ENCODE peak calls at places on chromosome 14, in four cellular contexts. One of them, this sample, is unnamed.
A peak's percentile ranks its signal among the peaks of the same experiment; 100 is the strongest.

GRCh38 chr14:102323102-102323501 is 3.6 kb downstream of the ZNF839 start:
- DNase-seq in HepG2: peak; percentile 71
- DNase-seq in K562: no peak
- DNase-seq in GM12878: no peak
- DNase-seq in this sample: peak; percentile 52

GRCh38 chr14:94117856-94118255 is 7.3 kb downstream of the IFI27 start:
- DNase-seq in K562: no peak
- DNase-seq in HepG2: no peak
- DNase-seq in GM12878: no peak
- DNase-seq in this sample: no peak

GRCh38 chr14:57760891-57761290 is 105.0 kb downstream of the SLC35F4 start:
- DNase-seq in K562: no peak
- DNase-seq in GM12878: no peak
- DNase-seq in HepG2: no peak
- DNase-seq in this sample: no peak

GRCh38 chr14:22168092-22168955 is 420.7 kb downstream of the DAD1 start:
- DNase-seq in GM12878: no peak
- DNase-seq in K562: no peak
- DNase-seq in HepG2: peak; percentile 29
- DNase-seq in this sample: no peak

GRCh38 chr14:73242274-73242960 is 5.1 kb downstream of the PAPLN start:
- DNase-seq in K562: no peak
- DNase-seq in GM12878: peak; percentile 42
- DNase-seq in HepG2: no peak
- DNase-seq in this sample: no peak

GRCh38 chr14:52315355-52315718 is 1.2 kb downstream of the PTGER2 start:
- DNase-seq in GM12878: no peak
- DNase-seq in K562: no peak
- DNase-seq in HepG2: no peak
- DNase-seq in this sample: no peak

GRCh38 chr14:54676822-54677708 is 110.1 kb downstream of the SAMD4A start:
- DNase-seq in HepG2: no peak
- DNase-seq in K562: no peak
- DNase-seq in GM12878: no peak
- DNase-seq in this sample: peak; percentile 28

GRCh38 chr14:38203929-38204716 is 3.6 kb upstream of the SSTR1 start:
- DNase-seq in HepG2: no peak
- DNase-seq in GM12878: no peak
- DNase-seq in K562: no peak
- DNase-seq in this sample: no peak

GRCh38 chr14:94310248-94310647 is 12.9 kb downstream of the SERPINA6 start:
- DNase-seq in HepG2: no peak
- DNase-seq in K562: no peak
- DNase-seq in GM12878: no peak
- DNase-seq in this sample: no peak

GRCh38 chr14:57831981-57832380 is 33.9 kb downstream of the SLC35F4 start:
- DNase-seq in HepG2: no peak
- DNase-seq in GM12878: no peak
- DNase-seq in K562: no peak
- DNase-seq in this sample: peak; percentile 42

DNA sequence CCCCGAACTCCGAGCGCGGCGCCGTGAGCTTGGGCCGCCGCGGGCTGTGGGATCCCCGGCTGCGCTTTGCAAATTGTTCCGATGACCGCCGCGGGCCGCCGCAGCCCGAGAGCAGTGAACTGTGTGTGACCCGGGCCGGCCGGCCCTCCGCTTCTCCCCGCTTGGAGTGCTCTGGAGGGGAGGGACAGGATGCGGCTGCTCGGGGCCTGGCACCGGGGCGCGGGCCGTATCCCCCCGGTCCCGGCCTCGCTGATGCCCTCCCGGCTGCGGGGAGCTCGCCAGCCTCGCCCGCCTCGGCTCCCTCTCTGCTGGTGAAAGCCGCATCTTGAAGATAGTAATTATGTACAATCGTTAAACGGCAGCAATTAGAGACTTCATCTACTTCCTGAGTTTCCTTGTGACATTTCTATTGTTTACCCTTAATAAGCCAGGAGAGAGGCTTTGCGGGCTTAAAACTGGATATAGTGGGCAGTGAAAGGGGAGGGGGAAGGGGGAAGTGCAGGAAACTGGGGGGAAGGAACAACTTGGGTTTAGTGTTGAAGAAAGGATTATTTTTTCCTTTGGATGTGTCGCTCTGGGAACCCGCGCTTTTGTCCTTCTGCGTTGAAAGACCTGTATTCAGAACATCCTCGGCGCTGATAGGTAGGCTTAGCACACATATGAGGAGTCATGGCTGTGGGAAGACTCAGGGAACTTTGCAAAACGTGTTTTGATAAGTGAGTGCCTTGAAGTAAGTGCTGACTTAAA is 1.2 kb downstream of the PELI2 start:
- DNase-seq in HepG2: no peak
- DNase-seq in K562: no peak
- DNase-seq in GM12878: no peak
- DNase-seq in this sample: peak; percentile 50
- TF ChIP-seq CBFB in HepG2: no peak
- TF ChIP-seq CBFB in K562: no peak
- TF ChIP-seq CBFB in GM12878: no peak
- TF ChIP-seq CBFB in this sample: no peak

DNA sequence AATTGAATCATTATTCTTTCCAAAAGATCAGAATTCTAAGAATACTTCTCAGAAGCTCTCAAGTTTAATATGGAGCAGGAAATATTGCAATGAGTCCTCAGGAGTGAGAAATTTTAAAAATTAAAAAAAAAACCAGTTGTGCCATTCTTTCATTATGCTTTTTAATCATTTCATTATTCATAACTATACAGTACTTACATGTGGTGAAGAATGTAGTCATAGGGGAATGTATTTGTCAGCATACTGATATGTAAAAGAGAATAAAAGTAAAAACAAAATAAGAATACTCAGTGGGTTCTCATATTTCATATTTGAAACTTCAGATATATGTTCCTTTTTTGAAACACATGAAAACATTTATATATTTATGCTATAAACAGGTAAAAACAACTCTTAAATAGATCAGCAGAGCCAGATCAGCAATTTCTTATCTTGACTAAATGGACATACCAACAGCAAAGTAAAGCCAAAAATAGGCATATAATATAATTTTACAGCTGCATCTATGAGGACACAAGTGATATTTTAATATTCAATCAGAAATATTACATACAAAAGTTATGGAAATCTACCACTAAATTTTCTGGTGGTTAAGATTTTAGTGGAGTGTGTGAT is 19.9 kb upstream of the MBIP start:
- DNase-seq in HepG2: no peak
- DNase-seq in K562: no peak
- DNase-seq in GM12878: no peak
- DNase-seq in this sample: no peak
- TF ChIP-seq CBFB in HepG2: no peak
- TF ChIP-seq CBFB in K562: no peak
- TF ChIP-seq CBFB in GM12878: no peak
- TF ChIP-seq CBFB in this sample: no peak

DNA sequence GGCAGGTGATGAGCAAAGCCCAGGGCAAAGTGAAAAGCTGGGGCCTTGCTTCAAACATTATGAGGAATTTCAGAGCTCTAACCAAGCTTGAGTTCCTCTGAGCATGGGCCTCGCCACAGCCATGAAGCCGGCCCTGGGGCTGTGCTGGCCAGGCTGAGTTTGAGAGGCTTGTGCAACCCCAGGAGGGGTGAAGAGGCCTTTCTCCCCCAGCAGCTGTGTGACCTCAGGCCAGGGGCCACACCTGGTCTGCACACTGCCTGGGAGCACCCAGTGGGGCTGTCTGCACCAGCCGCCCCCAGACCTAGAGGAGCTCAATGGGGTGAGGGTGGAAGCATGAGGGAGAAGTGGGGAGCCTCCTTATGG is 204.9 kb upstream of the C14orf180 start:
- DNase-seq in GM12878: no peak
- DNase-seq in K562: no peak
- DNase-seq in HepG2: no peak
- DNase-seq in this sample: no peak
- TF ChIP-seq CBFB in GM12878: no peak
- TF ChIP-seq CBFB in K562: no peak
- TF ChIP-seq CBFB in HepG2: no peak
- TF ChIP-seq CBFB in this sample: no peak

DNA sequence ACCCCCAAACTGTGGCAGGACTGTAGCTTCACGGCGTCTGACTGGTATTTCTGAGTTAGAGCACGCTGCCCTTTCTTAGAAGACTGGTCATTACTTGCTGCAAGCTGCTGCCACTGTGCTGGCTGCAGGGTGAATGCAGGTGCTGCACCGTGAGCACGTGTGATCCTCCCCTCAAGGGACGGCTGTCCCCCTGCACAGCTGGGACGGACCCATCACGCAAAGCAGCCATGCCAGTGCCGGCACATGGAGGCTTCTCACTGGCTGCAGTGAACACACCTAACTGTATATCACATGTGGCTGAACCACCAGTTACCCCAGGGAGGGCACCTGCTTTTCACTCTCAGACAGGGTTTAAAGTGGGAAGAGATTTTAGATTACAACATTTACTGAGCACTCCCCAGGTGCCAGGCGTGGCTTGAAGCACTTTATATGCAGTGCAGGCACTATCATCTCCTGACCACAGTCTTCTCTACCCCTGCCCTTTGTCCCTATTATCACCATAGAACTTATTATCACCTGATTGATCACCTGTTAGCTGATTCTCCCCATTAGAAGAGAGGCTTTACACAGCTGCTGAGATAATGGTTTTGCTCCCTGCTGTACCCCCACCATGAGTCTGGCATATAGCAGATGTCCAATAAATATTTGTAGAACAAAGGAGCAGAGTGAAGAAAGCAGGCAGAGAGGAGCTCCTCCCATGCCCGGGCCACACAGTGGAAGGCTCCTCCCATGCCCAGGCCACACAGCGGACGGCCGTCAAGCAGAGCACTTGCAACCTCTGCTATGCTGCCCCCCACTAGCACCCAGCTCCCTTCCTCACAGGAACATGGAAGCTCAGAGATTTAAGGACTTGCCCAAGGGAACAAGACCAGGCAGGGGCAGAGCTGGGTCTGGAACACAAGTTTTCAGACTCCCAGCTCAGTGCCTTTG is 25.9 kb downstream of the SLC25A47 start:
- DNase-seq in K562: no peak
- DNase-seq in HepG2: no peak
- DNase-seq in GM12878: no peak
- DNase-seq in this sample: no peak
- TF ChIP-seq CBFB in K562: no peak
- TF ChIP-seq CBFB in HepG2: no peak
- TF ChIP-seq CBFB in GM12878: no peak
- TF ChIP-seq CBFB in this sample: no peak

DNA sequence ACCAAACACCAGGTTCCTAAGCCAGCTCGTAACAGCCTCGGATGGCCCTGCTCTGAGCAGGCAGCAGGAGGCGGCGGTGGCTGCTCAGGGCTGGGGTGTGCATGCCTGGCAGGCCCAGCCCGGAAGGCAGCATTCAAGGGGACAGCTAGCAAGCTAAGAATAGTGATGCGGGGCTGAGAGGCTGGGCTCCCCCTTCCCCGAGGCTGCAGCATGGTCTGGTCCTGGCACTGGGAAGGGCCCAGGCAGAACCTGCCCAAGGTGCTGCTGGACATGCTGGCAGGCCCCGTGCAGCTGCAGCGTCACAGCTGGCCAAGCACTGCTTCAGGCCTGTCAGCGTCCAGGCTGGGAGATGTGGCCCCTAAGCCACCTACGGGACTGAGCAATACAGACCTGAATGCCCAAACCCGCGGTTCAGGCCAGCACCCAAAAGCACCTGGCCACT is 26.4 kb upstream of the NUDT14 start:
- DNase-seq in K562: peak; percentile 20
- DNase-seq in HepG2: no peak
- DNase-seq in GM12878: no peak
- DNase-seq in this sample: peak; percentile 39
- TF ChIP-seq CBFB in K562: no peak
- TF ChIP-seq CBFB in HepG2: no peak
- TF ChIP-seq CBFB in GM12878: no peak
- TF ChIP-seq CBFB in this sample: no peak

GRCh38 chr14:91320266-91320665 is 75.8 kb upstream of the GPR68 start:
- DNase-seq in GM12878: no peak
- DNase-seq in K562: no peak
- DNase-seq in HepG2: no peak
- DNase-seq in this sample: no peak

GRCh38 chr14:91316761-91317160 is 72.3 kb upstream of the GPR68 start:
- DNase-seq in GM12878: no peak
- DNase-seq in HepG2: no peak
- DNase-seq in K562: no peak
- DNase-seq in this sample: no peak

GRCh38 chr14:91318911-91319310 is 74.4 kb upstream of the GPR68 start:
- DNase-seq in HepG2: no peak
- DNase-seq in GM12878: no peak
- DNase-seq in K562: no peak
- DNase-seq in this sample: no peak

GRCh38 chr14:91315844-91316267 is 71.4 kb upstream of the GPR68 start:
- DNase-seq in K562: no peak
- DNase-seq in GM12878: peak; percentile 88
- DNase-seq in HepG2: no peak
- DNase-seq in this sample: no peak

GRCh38 chr14:91317381-91318313 is 73.1 kb upstream of the GPR68 start:
- DNase-seq in HepG2: no peak
- DNase-seq in K562: peak; percentile 23
- DNase-seq in GM12878: no peak
- DNase-seq in this sample: no peak
- TF ChIP-seq CBFB in HepG2: no peak
- TF ChIP-seq CBFB in K562: no peak
- TF ChIP-seq CBFB in GM12878: no peak
- TF ChIP-seq CBFB in this sample: no peak

DNA sequence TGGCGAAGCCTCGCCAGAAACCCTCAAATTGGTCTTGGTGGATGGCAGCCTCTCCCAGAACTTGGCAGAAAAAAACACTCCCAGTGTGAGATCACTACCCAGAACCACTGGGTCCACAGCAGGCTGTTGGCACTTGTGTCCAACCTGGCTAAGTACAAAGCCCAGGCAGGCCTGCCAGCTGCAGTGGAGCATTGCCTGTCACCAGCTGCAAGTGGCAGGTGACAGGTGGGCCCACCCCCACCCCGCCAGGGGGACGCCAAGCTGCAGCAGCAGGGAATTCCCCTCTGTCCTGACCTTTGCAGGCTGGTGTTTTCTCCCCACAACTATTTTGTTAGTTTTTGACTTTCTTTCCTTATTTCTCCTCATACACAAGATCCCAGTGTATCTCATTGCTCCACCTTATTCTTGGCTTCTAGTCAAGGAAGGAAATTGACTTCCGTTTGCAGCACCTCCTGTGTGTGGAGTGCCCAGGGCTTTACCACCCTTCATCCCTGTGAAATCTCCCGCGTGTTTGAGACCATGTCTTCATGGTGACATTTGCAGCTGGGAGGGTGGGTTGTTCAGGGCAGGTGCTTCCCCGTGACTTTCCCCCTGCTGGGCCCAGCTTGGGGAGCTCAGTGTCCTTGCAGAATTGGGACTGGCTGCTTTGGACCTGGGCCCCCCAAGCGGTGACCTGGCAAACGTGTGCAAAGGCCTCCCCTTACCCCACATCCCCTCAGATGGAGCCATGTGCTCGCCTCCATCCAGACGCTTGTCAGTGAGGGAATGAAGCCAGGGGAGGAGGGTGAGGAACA is 73.8 kb upstream of the RIN3 start:
- DNase-seq in GM12878: no peak
- DNase-seq in HepG2: no peak
- DNase-seq in K562: no peak
- DNase-seq in this sample: no peak
- TF ChIP-seq CBFB in GM12878: no peak
- TF ChIP-seq CBFB in HepG2: no peak
- TF ChIP-seq CBFB in K562: no peak
- TF ChIP-seq CBFB in this sample: no peak

GRCh38 chr14:75123991-75124390 is 2.9 kb downstream of the NEK9 start:
- DNase-seq in HepG2: no peak
- DNase-seq in GM12878: no peak
- DNase-seq in K562: peak; percentile 32
- DNase-seq in this sample: no peak
- TF ChIP-seq CBFB in HepG2: no peak
- TF ChIP-seq CBFB in GM12878: no peak
- TF ChIP-seq CBFB in K562: no peak
- TF ChIP-seq CBFB in this sample: no peak

GRCh38 chr14:89509891-89510290 is 92.9 kb upstream of the FOXN3 start:
- DNase-seq in HepG2: no peak
- DNase-seq in GM12878: no peak
- DNase-seq in K562: no peak
- DNase-seq in this sample: no peak
- TF ChIP-seq CBFB in HepG2: no peak
- TF ChIP-seq CBFB in GM12878: no peak
- TF ChIP-seq CBFB in K562: no peak
- TF ChIP-seq CBFB in this sample: no peak